ENCODE peak calls at places on chromosome 20, in four cellular contexts. X, S, L and Y are unnamed samples.

GRCh38 chr20:1877604-1878195 is 17.5 kb upstream of the SIRPA start:
- DNase-seq in X (no peak), S (no peak), L (no peak), Y (peak; percentile 57)

GRCh38 chr20:60358101-60358500 is 399.9 kb downstream of the CDH26 start:
- DNase-seq in X (no peak), S (no peak), L (no peak), Y (no peak)

GRCh38 chr20:50895111-50895830 is 36.0 kb downstream of the ADNP start:
- DNase-seq in X (no peak), S (no peak), L (no peak), Y (no peak)

GRCh38 chr20:35618372-35619131 is 2.9 kb downstream of the SPAG4 start:
- DNase-seq in X (no peak), S (no peak), L (no peak), Y (peak; percentile 33)

GRCh38 chr20:50333131-50333530 is 142.5 kb downstream of the CEBPB start:
- DNase-seq in X (no peak), S (no peak), L (no peak), Y (no peak)

GRCh38 chr20:61042501-61043385 is 209.3 kb upstream of the CDH4 start:
- DNase-seq in X (no peak), S (no peak), L (no peak), Y (no peak)

GRCh38 chr20:417801-418342 is 9.8 kb downstream of the RBCK1 start:
- DNase-seq in X (no peak), S (no peak), L (no peak), Y (no peak)

GRCh38 chr20:54343634-54344033 is 131.8 kb upstream of the DOK5 start:
- DNase-seq in X (no peak), S (no peak), L (no peak), Y (no peak)

GRCh38 chr20:48875914-48876240 is 45.6 kb upstream of the ARFGEF2 start:
- DNase-seq in X (peak; percentile 11), S (no peak), L (no peak), Y (no peak)

GRCh38 chr20:38161412-38161774 is 3.7 kb downstream of the TGM2 start:
- DNase-seq in X (no peak), S (no peak), L (no peak), Y (no peak)

GRCh38 chr20:58308680-58309527 is 611 bp upstream of the RAB22A start:
- DNase-seq in X (peak; percentile 34), S (no peak), L (no peak), Y (peak; percentile 72)

GRCh38 chr20:32606790-32607189 is 21.7 kb upstream of the NOL4L start:
- DNase-seq in X (no peak), S (no peak), L (no peak), Y (no peak)

GRCh38 chr20:41095110-41095969 is 42.0 kb upstream of the PLCG1 start:
- DNase-seq in X (peak; percentile 70), S (no peak), L (peak; percentile 31), Y (no peak)

GRCh38 chr20:34281177-34281576 is 22.0 kb downstream of the AHCY start:
- DNase-seq in X (no peak), S (no peak), L (no peak), Y (no peak)

GRCh38 chr20:4226330-4227084 is 211.1 kb upstream of the RNF24 start:
- DNase-seq in X (no peak), S (no peak), L (no peak), Y (no peak)

GRCh38 chr20:43570496-43570895 is 11.7 kb downstream of the SGK2 start:
- DNase-seq in X (no peak), S (no peak), L (no peak), Y (no peak)

GRCh38 chr20:32411955-32412706 is 54.0 kb downstream of the ASXL1 start:
- DNase-seq in X (peak; percentile 63), S (no peak), L (no peak), Y (no peak)

GRCh38 chr20:11891827-11892521 is 25.7 kb upstream of the BTBD3 start:
- DNase-seq in X (peak; percentile 84), S (no peak), L (peak; percentile 73), Y (peak; percentile 20)

GRCh38 chr20:63660622-63661021 is 2.5 kb downstream of the RTEL1 start:
- DNase-seq in X (no peak), S (no peak), L (no peak), Y (no peak)

GRCh38 chr20:34541264-34541901 is 17.1 kb upstream of the MAP1LC3A start:
- DNase-seq in X (no peak), S (no peak), L (no peak), Y (no peak)

GRCh38 chr20:8487715-8488114 is 355.6 kb downstream of the PLCB1 start:
- DNase-seq in X (no peak), S (no peak), L (no peak), Y (no peak)

GRCh38 chr20:52048365-52048764 is 143.2 kb downstream of the ZFP64 start:
- DNase-seq in X (no peak), S (no peak), L (no peak), Y (no peak)

GRCh38 chr20:23128461-23129125 is 42.5 kb upstream of the CD93 start:
- DNase-seq in X (no peak), S (no peak), L (no peak), Y (no peak)

GRCh38 chr20:63280929-63281545 is 8.4 kb downstream of the ARFGAP1 start:
- DNase-seq in X (peak; percentile 22), S (no peak), L (no peak), Y (no peak)

GRCh38 chr20:5652626-5653573 is 97.3 kb upstream of the SHLD1 start:
- DNase-seq in X (peak; percentile 30), S (no peak), L (no peak), Y (no peak)

GRCh38 chr20:37189617-37190016 is 10.3 kb upstream of the MROH8 start:
- DNase-seq in X (no peak), S (no peak), L (no peak), Y (no peak)

GRCh38 chr20:33858666-33859065 is 47.5 kb downstream of the CHMP4B start:
- DNase-seq in X (no peak), S (no peak), L (no peak), Y (no peak)

GRCh38 chr20:11646359-11646758 is 271.3 kb upstream of the BTBD3 start:
- DNase-seq in X (no peak), S (no peak), L (no peak), Y (no peak)

GRCh38 chr20:4972506-4973251 is 28.6 kb downstream of the SLC23A2 start:
- DNase-seq in X (no peak), S (no peak), L (peak; percentile 94), Y (no peak)

GRCh38 chr20:46998497-46999190 is 104.0 kb downstream of the EYA2 start:
- DNase-seq in X (no peak), S (no peak), L (no peak), Y (no peak)

GRCh38 chr20:3710027-3710426 is 2.4 kb downstream of the SIGLEC1 start:
- DNase-seq in X (no peak), S (no peak), L (no peak), Y (no peak)

GRCh38 chr20:37299718-37300529 is 10.5 kb downstream of the MANBAL start:
- DNase-seq in X (no peak), S (no peak), L (no peak), Y (no peak)

GRCh38 chr20:3854462-3854870 is 7.8 kb downstream of the MAVS start:
- DNase-seq in X (peak; percentile 16), S (no peak), L (no peak), Y (no peak)

GRCh38 chr20:62603021-62603906 is 39.0 kb upstream of the SLCO4A1 start:
- DNase-seq in X (peak; percentile 95), S (no peak), L (no peak), Y (peak; percentile 10)